ENCODE peak calls at places on chromosomes 12 and 14, in eight cellular contexts. H, S, Q, W, P, N, T and U are unnamed samples.

GRCh38 chr14:22982013-22982476 is 306 bp downstream of the AJUBA start:
- DNase-seq in Q (no peak), N (no peak), H (no peak), P (no peak), T (no peak), S (peak; percentile 9), W (no peak), U (no peak)

GRCh38 chr14:35594616-35595015 is 60.7 kb downstream of the INSM2 start:
- DNase-seq in H (no peak), P (no peak), W (no peak), T (no peak), S (no peak), Q (no peak), N (no peak), U (no peak)

GRCh38 chr14:100582496-100583165 is 4.6 kb downstream of the BEGAIN start:
- DNase-seq in H (peak; percentile 39), N (peak; percentile 60), P (no peak), W (no peak), S (no peak), Q (no peak), T (peak; percentile 37), U (no peak)

GRCh38 chr14:61438860-61439765 is 117.7 kb downstream of the PRKCH start:
- DNase-seq in Q (peak; percentile 75), N (no peak), P (no peak), W (peak; percentile 30), H (peak; percentile 78), S (peak; percentile 42), T (peak; percentile 79), U (peak; percentile 23)

GRCh38 chr14:23443881-23444280 is 8.4 kb upstream of the MYH7 start:
- DNase-seq in H (no peak), W (no peak), Q (no peak), T (no peak), S (no peak), P (no peak), N (no peak), U (no peak)

GRCh38 chr12:56080556-56081138 is 682 bp downstream of the ERBB3 start:
- DNase-seq in Q (peak; percentile 59), W (no peak), H (no peak), S (no peak), T (no peak), N (no peak), P (no peak), U (no peak)

GRCh38 chr12:4939418-4940023 is 29.8 kb downstream of the KCNA1 start:
- DNase-seq in Q (peak; percentile 8), T (no peak), P (no peak), H (no peak), N (no peak), S (no peak), W (no peak), U (no peak)

GRCh38 chr12:203462-204260 is 10.3 kb downstream of the SLC6A12 start:
- DNase-seq in P (no peak), Q (peak; percentile 72), S (no peak), H (no peak), T (no peak), W (no peak), N (peak; percentile 70), U (no peak)

GRCh38 chr14:51442513-51443175 is 202.6 kb downstream of the TMX1 start:
- DNase-seq in S (no peak), Q (no peak), H (no peak), W (no peak), N (no peak), P (no peak), T (no peak), U (no peak)

GRCh38 chr14:54446201-54446693 is 5.1 kb upstream of the CNIH1 start:
- DNase-seq in H (no peak), N (no peak), W (no peak), T (no peak), P (no peak), Q (no peak), S (no peak), U (no peak)

GRCh38 chr12:128687851-128688250 is 135.9 kb downstream of the SLC15A4 start:
- DNase-seq in H (no peak), S (no peak), P (no peak), T (no peak), Q (no peak), W (no peak), N (no peak), U (no peak)

GRCh38 chr12:109717390-109718357 is 4.0 kb downstream of the FAM222A start:
- DNase-seq in H (no peak), N (no peak), T (no peak), W (no peak), Q (no peak), P (no peak), S (no peak), U (no peak)

GRCh38 chr12:83335748-83336147 is 649.0 kb downstream of the TMTC2 start:
- DNase-seq in T (no peak), S (no peak), N (no peak), W (no peak), P (no peak), Q (no peak), H (no peak), U (no peak)

GRCh38 chr12:132535046-132535445 is 45.1 kb downstream of the FBRSL1 start:
- DNase-seq in Q (no peak), S (no peak), P (no peak), N (no peak), T (no peak), W (no peak), H (no peak), U (no peak)

GRCh38 chr14:80364274-80364673 is 153.0 kb upstream of the DIO2 start:
- DNase-seq in Q (peak; percentile 4), H (no peak), T (no peak), W (no peak), S (no peak), N (no peak), P (no peak), U (no peak)

GRCh38 chr12:41333988-41334387 is 145.9 kb downstream of the PDZRN4 start:
- DNase-seq in H (no peak), P (no peak), W (no peak), S (no peak), T (no peak), Q (no peak), N (no peak), U (no peak)

GRCh38 chr12:131066207-131066885 is 112.6 kb downstream of the ADGRD1 start:
- DNase-seq in S (no peak), N (peak; percentile 64), W (peak; percentile 52), P (no peak), Q (no peak), T (peak; percentile 64), H (peak; percentile 52), U (no peak)

GRCh38 chr12:111426341-111427185 is 20.8 kb downstream of the SH2B3 start:
- DNase-seq in H (no peak), N (no peak), W (no peak), P (no peak), T (no peak), Q (no peak), S (no peak), U (no peak)

GRCh38 chr14:58740584-58740983 is 102.8 kb downstream of the DACT1 start:
- DNase-seq in T (no peak), P (no peak), S (no peak), N (no peak), H (no peak), W (no peak), Q (no peak), U (no peak)

GRCh38 chr14:68789798-68790655 is 2.8 kb downstream of the ZFP36L1 start:
- DNase-seq in S (no peak), N (peak; percentile 87), H (peak; percentile 71), Q (no peak), P (no peak), W (no peak), T (peak; percentile 73), U (no peak)

GRCh38 chr14:37197421-37198272 is at the start of gene MIPOL1:
- DNase-seq in H (peak; percentile 93), N (peak; percentile 84), S (peak; percentile 4), Q (peak; percentile 86), P (no peak), T (peak; percentile 92), W (peak; percentile 83), U (no peak)

DNA sequence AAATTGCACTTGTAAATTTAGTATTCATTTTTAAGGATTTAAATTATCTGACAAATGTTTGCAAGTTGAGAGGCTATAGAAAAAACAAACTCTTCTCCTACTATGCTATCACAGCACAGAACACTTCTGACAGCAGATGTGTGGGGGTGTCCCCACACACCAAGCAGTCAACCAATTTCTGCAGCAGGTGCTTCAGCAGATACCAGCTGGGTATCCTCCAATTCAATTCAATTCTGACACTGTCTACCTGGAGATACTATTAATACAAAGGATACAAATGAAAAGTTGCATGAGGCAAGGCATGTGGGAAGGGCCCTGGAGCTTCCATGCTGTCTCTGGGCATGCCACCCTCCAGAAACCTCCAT is 35.1 kb downstream of the PCNX1 start:
- DNase-seq in N (no peak), S (no peak), T (no peak), P (no peak), H (no peak), Q (no peak), W (no peak), U (no peak)
- H3K9me3 ChIP-seq in N (peaks cover 58% of the 10 kb centered on the region), S (peaks cover 7% of the 10 kb centered on the region), T (no peaks in the 10 kb centered on the region), P (peaks cover 21% of the 10 kb centered on the region), H (peaks cover 6% of the 10 kb centered on the region), Q (peaks cover 25% of the 10 kb centered on the region), W (peaks cover under 1% of the 10 kb centered on the region), U (peaks cover 10% of the 10 kb centered on the region)

GRCh38 chr12:45974883-45975282 is 15.5 kb downstream of the SCAF11 start:
- DNase-seq in T (no peak), S (no peak), P (no peak), N (no peak), W (no peak), Q (no peak), H (no peak), U (no peak)
- H3K27me3 ChIP-seq in T (no peaks in the 10 kb centered on the region), S (no peaks in the 10 kb centered on the region), P (no peaks in the 10 kb centered on the region), N (no peaks in the 10 kb centered on the region), W (no peaks in the 10 kb centered on the region), Q (no peaks in the 10 kb centered on the region), H (no peaks in the 10 kb centered on the region), U (no peaks in the 10 kb centered on the region)

DNA sequence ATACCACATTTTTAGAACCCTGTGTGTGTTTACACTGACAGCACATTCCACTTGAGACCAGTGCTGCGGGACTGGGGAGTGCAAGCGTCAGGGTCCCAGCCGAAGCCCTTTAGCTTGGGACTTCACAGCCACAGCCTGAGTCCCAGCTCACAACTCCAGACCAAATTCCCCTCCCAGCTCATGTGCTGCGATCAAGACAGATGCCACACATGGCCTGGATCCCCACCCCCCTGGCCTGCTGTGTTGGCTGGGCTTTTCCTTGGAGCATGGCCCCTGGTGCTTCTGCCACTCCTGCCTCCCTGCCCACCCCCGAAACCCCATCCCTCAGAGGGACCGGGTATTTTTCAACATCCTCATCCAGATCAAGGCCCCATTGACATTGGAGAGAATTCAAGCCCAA is 63.7 kb downstream of the WDR20 start:
- DNase-seq in P (no peak), H (no peak), T (no peak), N (no peak), W (no peak), Q (no peak), S (no peak), U (no peak)
- H3K4me1 ChIP-seq in P (no peaks in the 10 kb centered on the region), H (no peaks in the 10 kb centered on the region), T (no peaks in the 10 kb centered on the region), N (peaks cover 26% of the 10 kb centered on the region), W (peaks cover 15% of the 10 kb centered on the region), Q (no peaks in the 10 kb centered on the region), S (peaks cover 33% of the 10 kb centered on the region), U (peaks cover 20% of the 10 kb centered on the region)

DNA sequence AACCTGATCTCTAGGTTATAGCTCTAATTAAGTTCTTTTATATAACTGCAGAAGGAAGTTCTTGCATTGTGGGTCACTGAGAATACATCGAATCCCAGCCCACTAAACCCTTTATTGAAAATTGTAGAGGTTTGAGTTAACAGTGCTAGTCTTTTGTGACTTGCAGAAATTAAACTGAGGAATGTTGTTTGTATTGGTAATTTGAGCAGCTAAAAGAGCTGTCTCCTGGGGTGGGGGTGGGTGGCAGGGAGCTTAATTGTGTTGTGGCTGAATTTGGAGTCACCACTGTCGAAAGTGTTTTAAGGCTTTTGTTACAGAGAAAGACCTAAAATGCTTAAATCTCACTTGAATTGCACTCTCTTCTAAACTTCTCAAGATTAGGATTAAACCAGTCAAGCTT is 3.2 kb upstream of the COX8C start:
- DNase-seq in H (no peak), W (no peak), N (no peak), T (no peak), S (no peak), P (no peak), Q (no peak), U (no peak)
- H3K9me3 ChIP-seq in H (no peaks in the 10 kb centered on the region), W (no peaks in the 10 kb centered on the region), N (peaks cover 16% of the 10 kb centered on the region), T (no peaks in the 10 kb centered on the region), S (no peaks in the 10 kb centered on the region), P (no peaks in the 10 kb centered on the region), Q (peaks cover 7% of the 10 kb centered on the region), U (no peaks in the 10 kb centered on the region)